ENCODE peak calls at places on chromosomes 6 and 20, in ten cellular contexts. One of them, this sample, is unnamed.

GRCh38 chr6:86192123-86192522 is 549.4 kb upstream of the SYNCRIP start:
- DNase-seq in IMR-90: no peak
- DNase-seq in CD4-positive, alpha-beta memory T cell: no peak
- DNase-seq in stomach: no peak
- DNase-seq in mucosa of descending colon: no peak
- DNase-seq in coronary artery: no peak
- DNase-seq in hepatocyte: peak
- DNase-seq in hepatic stellate cell: no peak
- DNase-seq in T-helper 2 cell: no peak
- DNase-seq in GF-D8: no peak
- DNase-seq in this sample: no peak

GRCh38 chr6:31680226-31680840 is 534 bp downstream of the LY6G5C start:
- DNase-seq in IMR-90: no peak
- DNase-seq in CD4-positive, alpha-beta memory T cell: no peak
- DNase-seq in stomach: no peak
- DNase-seq in mucosa of descending colon: no peak
- DNase-seq in coronary artery: no peak
- DNase-seq in hepatocyte: no peak
- DNase-seq in hepatic stellate cell: no peak
- DNase-seq in T-helper 2 cell: no peak
- DNase-seq in GF-D8: no peak
- DNase-seq in this sample: no peak

GRCh38 chr6:161010418-161010817 is 18.8 kb downstream of the MAP3K4 start:
- DNase-seq in IMR-90: peak
- DNase-seq in CD4-positive, alpha-beta memory T cell: no peak
- DNase-seq in stomach: no peak
- DNase-seq in mucosa of descending colon: no peak
- DNase-seq in coronary artery: no peak
- DNase-seq in hepatocyte: no peak
- DNase-seq in hepatic stellate cell: peak
- DNase-seq in T-helper 2 cell: no peak
- DNase-seq in GF-D8: no peak
- DNase-seq in this sample: peak

GRCh38 chr20:1844723-1845523 is 50.3 kb upstream of the SIRPA start:
- DNase-seq in IMR-90: peak
- DNase-seq in CD4-positive, alpha-beta memory T cell: no peak
- DNase-seq in stomach: peak
- DNase-seq in mucosa of descending colon: no peak
- DNase-seq in coronary artery: no peak
- DNase-seq in hepatocyte: peak
- DNase-seq in hepatic stellate cell: no peak
- DNase-seq in T-helper 2 cell: no peak
- DNase-seq in GF-D8: peak
- DNase-seq in this sample: peak

GRCh38 chr6:107621216-107621940 is 131.5 kb downstream of the SOBP start:
- DNase-seq in IMR-90: no peak
- DNase-seq in CD4-positive, alpha-beta memory T cell: no peak
- DNase-seq in stomach: no peak
- DNase-seq in mucosa of descending colon: no peak
- DNase-seq in coronary artery: no peak
- DNase-seq in hepatocyte: no peak
- DNase-seq in hepatic stellate cell: no peak
- DNase-seq in T-helper 2 cell: no peak
- DNase-seq in GF-D8: no peak
- DNase-seq in this sample: no peak

GRCh38 chr6:141110486-141110885 is 1022.2 kb upstream of the GJE1 start:
- DNase-seq in IMR-90: peak
- DNase-seq in CD4-positive, alpha-beta memory T cell: no peak
- DNase-seq in stomach: no peak
- DNase-seq in mucosa of descending colon: no peak
- DNase-seq in coronary artery: no peak
- DNase-seq in hepatocyte: no peak
- DNase-seq in hepatic stellate cell: no peak
- DNase-seq in T-helper 2 cell: no peak
- DNase-seq in GF-D8: no peak
- DNase-seq in this sample: peak

GRCh38 chr20:40054311-40054710 is 634.7 kb downstream of the MAFB start:
- DNase-seq in IMR-90: no peak
- DNase-seq in CD4-positive, alpha-beta memory T cell: no peak
- DNase-seq in stomach: no peak
- DNase-seq in mucosa of descending colon: no peak
- DNase-seq in coronary artery: no peak
- DNase-seq in hepatocyte: no peak
- DNase-seq in hepatic stellate cell: no peak
- DNase-seq in T-helper 2 cell: no peak
- DNase-seq in GF-D8: no peak
- DNase-seq in this sample: no peak

GRCh38 chr6:68777956-68778355 is 142.9 kb downstream of the ADGRB3 start:
- DNase-seq in IMR-90: peak
- DNase-seq in CD4-positive, alpha-beta memory T cell: no peak
- DNase-seq in stomach: no peak
- DNase-seq in mucosa of descending colon: no peak
- DNase-seq in coronary artery: no peak
- DNase-seq in hepatocyte: no peak
- DNase-seq in hepatic stellate cell: no peak
- DNase-seq in T-helper 2 cell: no peak
- DNase-seq in GF-D8: no peak
- DNase-seq in this sample: peak

GRCh38 chr6:111552241-111552744 is 53.4 kb downstream of the TRAF3IP2 start:
- DNase-seq in IMR-90: peak
- DNase-seq in CD4-positive, alpha-beta memory T cell: no peak
- DNase-seq in stomach: peak
- DNase-seq in mucosa of descending colon: no peak
- DNase-seq in coronary artery: no peak
- DNase-seq in hepatocyte: peak
- DNase-seq in hepatic stellate cell: peak
- DNase-seq in T-helper 2 cell: no peak
- DNase-seq in GF-D8: no peak
- DNase-seq in this sample: peak

GRCh38 chr6:112330071-112330876 is 16.9 kb upstream of the RFPL4B start:
- DNase-seq in IMR-90: peak
- DNase-seq in CD4-positive, alpha-beta memory T cell: no peak
- DNase-seq in stomach: no peak
- DNase-seq in mucosa of descending colon: no peak
- DNase-seq in coronary artery: no peak
- DNase-seq in hepatocyte: no peak
- DNase-seq in hepatic stellate cell: no peak
- DNase-seq in T-helper 2 cell: no peak
- DNase-seq in GF-D8: no peak
- DNase-seq in this sample: no peak

This sample was measured in astrocyte of the spinal cord.